ENCODE peak calls at places on chromosome 2, in six cellular contexts. J, N, D, Y, B and T are unnamed samples.
A peak's percentile ranks its signal among the peaks of the same experiment; 100 is the strongest.

GRCh38 chr2:8098952-8099582 is 582.8 kb upstream of the ID2 start:
- DNase-seq in J (no peak), N (peak; percentile 66), D (no peak), Y (no peak), B (no peak), T (no peak)

GRCh38 chr2:73255007-73255644 is 21.0 kb downstream of the CCT7 start:
- DNase-seq in J (no peak), N (no peak), D (no peak), Y (no peak), B (no peak), T (no peak)

GRCh38 chr2:36427790-36428243 is 72.2 kb downstream of the CRIM1 start:
- DNase-seq in J (no peak), N (no peak), D (no peak), Y (no peak), B (no peak), T (peak; percentile 16)

GRCh38 chr2:25714740-25715139 is 41.4 kb upstream of the DTNB start:
- DNase-seq in J (no peak), N (no peak), D (peak; percentile 21), Y (no peak), B (no peak), T (no peak)

GRCh38 chr2:181421131-181421458 is 36.1 kb upstream of the ITGA4 start:
- DNase-seq in J (no peak), N (no peak), D (no peak), Y (no peak), B (no peak), T (no peak)

GRCh38 chr2:119260636-119261497 is 37.2 kb downstream of the STEAP3 start:
- DNase-seq in J (no peak), N (no peak), D (peak; percentile 35), Y (no peak), B (no peak), T (no peak)

GRCh38 chr2:206392118-206392517 is 51.2 kb upstream of the ADAM23 start:
- DNase-seq in J (peak; percentile 9), N (no peak), D (peak; percentile 59), Y (peak; percentile 57), B (peak; percentile 18), T (peak; percentile 60)

GRCh38 chr2:3636586-3637310 is 21.3 kb upstream of the ALLC start:
- DNase-seq in J (no peak), N (peak; percentile 42), D (no peak), Y (no peak), B (no peak), T (peak; percentile 4)

GRCh38 chr2:60480089-60480773 is 73.2 kb downstream of the BCL11A start:
- DNase-seq in J (no peak), N (no peak), D (no peak), Y (no peak), B (no peak), T (no peak)

GRCh38 chr2:113977060-113977659 is 87.3 kb downstream of the ACTR3 start:
- DNase-seq in J (no peak), N (no peak), D (no peak), Y (no peak), B (peak; percentile 36), T (no peak)

GRCh38 chr2:68172990-68173715 is 15.5 kb downstream of the PNO1 start:
- DNase-seq in J (no peak), N (no peak), D (no peak), Y (no peak), B (no peak), T (no peak)

GRCh38 chr2:127564429-127565260 is 29.2 kb downstream of the MYO7B start:
- DNase-seq in J (no peak), N (peak; percentile 33), D (no peak), Y (no peak), B (no peak), T (no peak)

GRCh38 chr2:58866040-58866439 is 624.9 kb upstream of the FANCL start:
- DNase-seq in J (no peak), N (no peak), D (no peak), Y (peak; percentile 73), B (peak; percentile 59), T (peak; percentile 53)

GRCh38 chr2:38377501-38378258 is 607 bp upstream of the ATL2 start:
- DNase-seq in J (no peak), N (no peak), D (peak; percentile 52), Y (peak; percentile 6), B (peak; percentile 14), T (no peak)

GRCh38 chr2:160061533-160062282 is 707 bp downstream of the PLA2R1 start:
- DNase-seq in J (no peak), N (peak; percentile 69), D (no peak), Y (no peak), B (no peak), T (peak; percentile 19)

GRCh38 chr2:241274127-241274526 is 41.3 kb downstream of the HDLBP start:
- DNase-seq in J (no peak), N (no peak), D (no peak), Y (no peak), B (no peak), T (no peak)

GRCh38 chr2:223513771-223514455 is 88.2 kb downstream of the SCG2 start:
- DNase-seq in J (no peak), N (no peak), D (no peak), Y (no peak), B (no peak), T (no peak)

GRCh38 chr2:45871541-45871940 is 220.1 kb downstream of the PRKCE start:
- DNase-seq in J (no peak), N (no peak), D (no peak), Y (no peak), B (no peak), T (no peak)

GRCh38 chr2:236627193-236627592 is 57.6 kb downstream of the ACKR3 start:
- DNase-seq in J (no peak), N (peak; percentile 48), D (no peak), Y (no peak), B (no peak), T (no peak)

GRCh38 chr2:10897956-10898355 is 13.8 kb upstream of the KCNF1 start:
- DNase-seq in J (no peak), N (no peak), D (no peak), Y (no peak), B (no peak), T (no peak)

GRCh38 chr2:158904620-158905177 is 63.7 kb upstream of the TANC1 start:
- DNase-seq in J (no peak), N (no peak), D (no peak), Y (no peak), B (no peak), T (no peak)

GRCh38 chr2:41698787-41699422 is 348.9 kb upstream of the PKDCC start:
- DNase-seq in J (peak; percentile 12), N (peak; percentile 68), D (peak; percentile 19), Y (peak; percentile 36), B (no peak), T (peak; percentile 78)

GRCh38 chr2:207327513-207327912 is 161.8 kb upstream of the KLF7 start:
- DNase-seq in J (no peak), N (no peak), D (no peak), Y (no peak), B (no peak), T (no peak)

GRCh38 chr2:173986805-173987204 is 21.6 kb upstream of the SP3 start:
- DNase-seq in J (no peak), N (peak; percentile 87), D (no peak), Y (no peak), B (no peak), T (no peak)

GRCh38 chr2:238853724-238854123 is 5.8 kb downstream of the TWIST2 start:
- DNase-seq in J (no peak), N (peak; percentile 55), D (no peak), Y (no peak), B (no peak), T (no peak)

GRCh38 chr2:96493072-96493471 is 12.1 kb downstream of the NEURL3 start:
- DNase-seq in J (no peak), N (no peak), D (peak; percentile 56), Y (peak; percentile 66), B (no peak), T (peak; percentile 44)

GRCh38 chr2:5798083-5798482 is 105.9 kb downstream of the SOX11 start:
- DNase-seq in J (no peak), N (no peak), D (peak; percentile 92), Y (no peak), B (no peak), T (no peak)

GRCh38 chr2:226742346-226742745 is 57.3 kb downstream of the IRS1 start:
- DNase-seq in J (no peak), N (peak; percentile 85), D (no peak), Y (no peak), B (no peak), T (no peak)